ENCODE peak calls at places on chromosomes 11 and 22, in four cellular contexts. One of them, this sample, is unnamed.

GRCh38 chr11:26936109-26936508 is 57.8 kb upstream of the FIBIN start:
- DNase-seq in activated CD4-positive, CD25-positive, alpha-beta regulatory T cell: no peak
- DNase-seq in IMR-90: no peak
- DNase-seq in NCI-H510A treated with DMSO at 0.1 percent for 48 hours: no peak
- DNase-seq in this sample: no peak

GRCh38 chr11:33377852-33378385 is 120.7 kb downstream of the HIPK3 start:
- DNase-seq in NCI-H510A treated with DMSO at 0.1 percent for 48 hours: no peak
- DNase-seq in activated CD4-positive, CD25-positive, alpha-beta regulatory T cell: no peak
- DNase-seq in IMR-90: peak
- DNase-seq in this sample: no peak

GRCh38 chr11:19673924-19674390 is 38.7 kb upstream of the NAV2 start:
- DNase-seq in NCI-H510A treated with DMSO at 0.1 percent for 48 hours: peak
- DNase-seq in IMR-90: no peak
- DNase-seq in activated CD4-positive, CD25-positive, alpha-beta regulatory T cell: no peak
- DNase-seq in this sample: peak

GRCh38 chr11:10529279-10529678 is 11.7 kb downstream of the RNF141 start:
- DNase-seq in IMR-90: peak
- DNase-seq in NCI-H510A treated with DMSO at 0.1 percent for 48 hours: no peak
- DNase-seq in activated CD4-positive, CD25-positive, alpha-beta regulatory T cell: no peak
- DNase-seq in this sample: peak

GRCh38 chr22:34296456-34296855 is 376.2 kb upstream of the LARGE1 start:
- DNase-seq in activated CD4-positive, CD25-positive, alpha-beta regulatory T cell: no peak
- DNase-seq in NCI-H510A treated with DMSO at 0.1 percent for 48 hours: no peak
- DNase-seq in IMR-90: no peak
- DNase-seq in this sample: no peak

GRCh38 chr22:36377022-36377631 is 10.6 kb downstream of the MYH9 start:
- DNase-seq in IMR-90: no peak
- DNase-seq in activated CD4-positive, CD25-positive, alpha-beta regulatory T cell: no peak
- DNase-seq in NCI-H510A treated with DMSO at 0.1 percent for 48 hours: no peak
- DNase-seq in this sample: no peak

GRCh38 chr11:119673389-119674336 is 55.3 kb downstream of the NECTIN1 start:
- DNase-seq in NCI-H510A treated with DMSO at 0.1 percent for 48 hours: no peak
- DNase-seq in IMR-90: no peak
- DNase-seq in activated CD4-positive, CD25-positive, alpha-beta regulatory T cell: peak
- DNase-seq in this sample: no peak

GRCh38 chr11:74008373-74009229 is at the start of gene UCP3:
- DNase-seq in IMR-90: no peak
- DNase-seq in activated CD4-positive, CD25-positive, alpha-beta regulatory T cell: no peak
- DNase-seq in NCI-H510A treated with DMSO at 0.1 percent for 48 hours: peak
- DNase-seq in this sample: no peak

GRCh38 chr22:45885941-45886395 is 91.0 kb downstream of the WNT7B start:
- DNase-seq in activated CD4-positive, CD25-positive, alpha-beta regulatory T cell: no peak
- DNase-seq in IMR-90: no peak
- DNase-seq in NCI-H510A treated with DMSO at 0.1 percent for 48 hours: no peak
- DNase-seq in this sample: no peak

GRCh38 chr11:7579226-7579825 is 65.5 kb downstream of the PPFIBP2 start:
- DNase-seq in NCI-H510A treated with DMSO at 0.1 percent for 48 hours: no peak
- DNase-seq in activated CD4-positive, CD25-positive, alpha-beta regulatory T cell: no peak
- DNase-seq in IMR-90: peak
- DNase-seq in this sample: peak

GRCh38 chr11:5197538-5197937 is 2.9 kb downstream of the OR51V1 start:
- DNase-seq in IMR-90: peak
- DNase-seq in NCI-H510A treated with DMSO at 0.1 percent for 48 hours: no peak
- DNase-seq in activated CD4-positive, CD25-positive, alpha-beta regulatory T cell: no peak
- DNase-seq in this sample: no peak

GRCh38 chr22:41445171-41446056 is 1.2 kb downstream of the TOB2 start:
- DNase-seq in IMR-90: no peak
- DNase-seq in activated CD4-positive, CD25-positive, alpha-beta regulatory T cell: no peak
- DNase-seq in NCI-H510A treated with DMSO at 0.1 percent for 48 hours: peak
- DNase-seq in this sample: no peak

GRCh38 chr11:63991558-63991957 is 5.3 kb downstream of the OTUB1 start:
- DNase-seq in IMR-90: no peak
- DNase-seq in activated CD4-positive, CD25-positive, alpha-beta regulatory T cell: no peak
- DNase-seq in NCI-H510A treated with DMSO at 0.1 percent for 48 hours: no peak
- DNase-seq in this sample: no peak

GRCh38 chr11:124551189-124551588 is 7.7 kb upstream of the OR8B12 start:
- DNase-seq in activated CD4-positive, CD25-positive, alpha-beta regulatory T cell: no peak
- DNase-seq in IMR-90: no peak
- DNase-seq in NCI-H510A treated with DMSO at 0.1 percent for 48 hours: no peak
- DNase-seq in this sample: no peak

GRCh38 chr11:108224908-108225786 is 2.3 kb downstream of the ATM start:
- DNase-seq in IMR-90: no peak
- DNase-seq in NCI-H510A treated with DMSO at 0.1 percent for 48 hours: no peak
- DNase-seq in activated CD4-positive, CD25-positive, alpha-beta regulatory T cell: peak
- DNase-seq in this sample: no peak

GRCh38 chr11:114358711-114359110 is 41.6 kb downstream of the C11orf71 start:
- DNase-seq in IMR-90: peak
- DNase-seq in activated CD4-positive, CD25-positive, alpha-beta regulatory T cell: no peak
- DNase-seq in NCI-H510A treated with DMSO at 0.1 percent for 48 hours: no peak
- DNase-seq in this sample: no peak

GRCh38 chr22:17939011-17939410 is 85.3 kb downstream of the MICAL3 start:
- DNase-seq in activated CD4-positive, CD25-positive, alpha-beta regulatory T cell: no peak
- DNase-seq in NCI-H510A treated with DMSO at 0.1 percent for 48 hours: no peak
- DNase-seq in IMR-90: no peak
- DNase-seq in this sample: no peak

GRCh38 chr22:36734171-36735058 is 30.9 kb upstream of the CACNG2 start:
- DNase-seq in NCI-H510A treated with DMSO at 0.1 percent for 48 hours: no peak
- DNase-seq in activated CD4-positive, CD25-positive, alpha-beta regulatory T cell: no peak
- DNase-seq in IMR-90: peak
- DNase-seq in this sample: peak

GRCh38 chr11:61577383-61578118 is 3.3 kb downstream of the SYT7 start:
- DNase-seq in IMR-90: no peak
- DNase-seq in activated CD4-positive, CD25-positive, alpha-beta regulatory T cell: no peak
- DNase-seq in NCI-H510A treated with DMSO at 0.1 percent for 48 hours: no peak
- DNase-seq in this sample: no peak

GRCh38 chr11:76291576-76292526 is 85.5 kb upstream of the WNT11 start:
- DNase-seq in NCI-H510A treated with DMSO at 0.1 percent for 48 hours: peak
- DNase-seq in IMR-90: no peak
- DNase-seq in activated CD4-positive, CD25-positive, alpha-beta regulatory T cell: no peak
- DNase-seq in this sample: no peak

GRCh38 chr22:36548606-36549005 is 19.6 kb upstream of the EIF3D start:
- DNase-seq in IMR-90: no peak
- DNase-seq in activated CD4-positive, CD25-positive, alpha-beta regulatory T cell: no peak
- DNase-seq in NCI-H510A treated with DMSO at 0.1 percent for 48 hours: no peak
- DNase-seq in this sample: no peak

GRCh38 chr11:34345012-34345804 is 12.6 kb downstream of the ABTB2 start:
- DNase-seq in NCI-H510A treated with DMSO at 0.1 percent for 48 hours: peak
- DNase-seq in IMR-90: peak
- DNase-seq in activated CD4-positive, CD25-positive, alpha-beta regulatory T cell: no peak
- DNase-seq in this sample: peak

GRCh38 chr11:1304376-1304775 is 5.1 kb downstream of the TOLLIP start:
- DNase-seq in NCI-H510A treated with DMSO at 0.1 percent for 48 hours: no peak
- DNase-seq in IMR-90: no peak
- DNase-seq in activated CD4-positive, CD25-positive, alpha-beta regulatory T cell: no peak
- DNase-seq in this sample: no peak

GRCh38 chr11:64444838-64445441 is 86.0 kb downstream of the RPS6KA4 start:
- DNase-seq in NCI-H510A treated with DMSO at 0.1 percent for 48 hours: no peak
- DNase-seq in activated CD4-positive, CD25-positive, alpha-beta regulatory T cell: no peak
- DNase-seq in IMR-90: peak
- DNase-seq in this sample: peak

GRCh38 chr22:23122216-23122957 is 19.4 kb downstream of the RSPH14 start:
- DNase-seq in IMR-90: no peak
- DNase-seq in NCI-H510A treated with DMSO at 0.1 percent for 48 hours: no peak
- DNase-seq in activated CD4-positive, CD25-positive, alpha-beta regulatory T cell: no peak
- DNase-seq in this sample: no peak

GRCh38 chr11:5380740-5381342 is 2.8 kb upstream of the OR51M1 start:
- DNase-seq in NCI-H510A treated with DMSO at 0.1 percent for 48 hours: peak
- DNase-seq in activated CD4-positive, CD25-positive, alpha-beta regulatory T cell: no peak
- DNase-seq in IMR-90: peak
- DNase-seq in this sample: peak

GRCh38 chr11:91081440-91082088 is 858.7 kb upstream of the CHORDC1 start:
- DNase-seq in IMR-90: peak
- DNase-seq in activated CD4-positive, CD25-positive, alpha-beta regulatory T cell: no peak
- DNase-seq in NCI-H510A treated with DMSO at 0.1 percent for 48 hours: no peak
- DNase-seq in this sample: peak

GRCh38 chr11:720642-721346 is 14.8 kb downstream of the EPS8L2 start:
- DNase-seq in NCI-H510A treated with DMSO at 0.1 percent for 48 hours: peak
- DNase-seq in activated CD4-positive, CD25-positive, alpha-beta regulatory T cell: no peak
- DNase-seq in IMR-90: peak
- DNase-seq in this sample: no peak

GRCh38 chr11:70487763-70488162 is 89.4 kb downstream of the CTTN start:
- DNase-seq in NCI-H510A treated with DMSO at 0.1 percent for 48 hours: no peak
- DNase-seq in IMR-90: no peak
- DNase-seq in activated CD4-positive, CD25-positive, alpha-beta regulatory T cell: no peak
- DNase-seq in this sample: no peak

GRCh38 chr11:71207563-71207962 is 44.8 kb downstream of the SHANK2 start:
- DNase-seq in IMR-90: no peak
- DNase-seq in NCI-H510A treated with DMSO at 0.1 percent for 48 hours: no peak
- DNase-seq in activated CD4-positive, CD25-positive, alpha-beta regulatory T cell: no peak
- DNase-seq in this sample: no peak

GRCh38 chr22:44037519-44038370 is 13.6 kb downstream of the PARVB start:
- DNase-seq in IMR-90: peak
- DNase-seq in activated CD4-positive, CD25-positive, alpha-beta regulatory T cell: no peak
- DNase-seq in NCI-H510A treated with DMSO at 0.1 percent for 48 hours: no peak
- DNase-seq in this sample: peak

GRCh38 chr22:40250608-40251007 is 72.9 kb downstream of the TNRC6B start:
- DNase-seq in NCI-H510A treated with DMSO at 0.1 percent for 48 hours: no peak
- DNase-seq in activated CD4-positive, CD25-positive, alpha-beta regulatory T cell: no peak
- DNase-seq in IMR-90: no peak
- DNase-seq in this sample: no peak

This sample was measured in fibroblast of lung.